ENCODE peak calls at places on chromosomes 6 and 20, in five cellular contexts. P is CD8-positive, alpha-beta T cell; U is T47D; S is fibroblast of pulmonary artery; F is HS-5. B is an unnamed sample.

GRCh38 chr6:35288834-35289233 is 8.8 kb upstream of the DEF6 start:
- DNase-seq in P (no peak), U (no peak), F (no peak), S (no peak), B (no peak)

GRCh38 chr20:20624914-20625313 is 87.5 kb downstream of the RALGAPA2 start:
- DNase-seq in U (no peak), F (no peak), S (no peak), P (no peak), B (no peak)

GRCh38 chr20:11012975-11013374 is 339.2 kb upstream of the JAG1 start:
- DNase-seq in P (no peak), F (no peak), S (peak; percentile 81), U (no peak), B (no peak)

GRCh38 chr20:9392892-9393857 is 121.2 kb upstream of the LAMP5 start:
- DNase-seq in U (peak; percentile 78), F (peak; percentile 19), P (no peak), S (peak; percentile 75), B (no peak)

GRCh38 chr20:41352666-41353065 is 12.0 kb downstream of the LPIN3 start:
- DNase-seq in P (no peak), U (no peak), S (no peak), F (no peak), B (no peak)

GRCh38 chr6:87747646-87748045 is 45.6 kb upstream of the AKIRIN2 start:
- DNase-seq in U (no peak), F (no peak), S (no peak), P (no peak), B (no peak)

GRCh38 chr6:80553071-80553740 is 446.7 kb downstream of the BCKDHB start:
- DNase-seq in F (no peak), U (no peak), P (no peak), S (no peak), B (no peak)

GRCh38 chr6:27575594-27576361 is 102.9 kb upstream of the ZNF184 start:
- DNase-seq in U (no peak), F (peak; percentile 44), S (no peak), P (no peak), B (no peak)

GRCh38 chr20:23147964-23148720 is 62.0 kb upstream of the CD93 start:
- DNase-seq in F (peak; percentile 64), U (no peak), P (no peak), S (peak; percentile 71), B (peak; percentile 47)

GRCh38 chr20:62507991-62508640 is 32.3 kb upstream of the GATA5 start:
- DNase-seq in P (no peak), U (no peak), S (no peak), F (no peak), B (no peak)

GRCh38 chr6:11714116-11714797 is 64.3 kb downstream of the ADTRP start:
- DNase-seq in F (no peak), P (peak; percentile 13), U (no peak), S (no peak), B (no peak)

GRCh38 chr6:55839080-55839479 is 36.3 kb downstream of the BMP5 start:
- DNase-seq in S (no peak), P (no peak), U (no peak), F (no peak), B (no peak)

GRCh38 chr6:85261250-85261649 is 188.6 kb upstream of the NT5E start:
- DNase-seq in F (no peak), S (no peak), U (no peak), P (no peak), B (no peak)

B was measured in right lobe of liver.